ENCODE peak calls at places on chromosomes 6 and 20, in six cellular contexts. P, D, G, C, H and N are unnamed samples.

GRCh38 chr6:34425132-34425497 is 754 bp downstream of the RPS10 start:
- DNase-seq in P (no peak), D (no peak), G (no peak), C (no peak), H (no peak), N (no peak)

GRCh38 chr20:49356676-49357075 is 78.8 kb upstream of the ZNFX1 start:
- DNase-seq in P (no peak), D (no peak), G (no peak), C (no peak), H (no peak), N (no peak)

GRCh38 chr6:12324741-12325140 is 34.6 kb downstream of the EDN1 start:
- DNase-seq in P (peak), D (no peak), G (no peak), C (no peak), H (peak), N (no peak)

GRCh38 chr6:35096129-35096852 is 44.8 kb downstream of the TCP11 start:
- DNase-seq in P (no peak), D (no peak), G (no peak), C (no peak), H (peak), N (peak)

GRCh38 chr20:19668406-19668805 is 89.7 kb upstream of the RIN2 start:
- DNase-seq in P (no peak), D (no peak), G (no peak), C (no peak), H (no peak), N (no peak)

GRCh38 chr20:50689864-50690263 is 1.5 kb downstream of the RIPOR3 start:
- DNase-seq in P (no peak), D (no peak), G (no peak), C (no peak), H (no peak), N (no peak)

GRCh38 chr6:108452725-108453195 is 108.0 kb upstream of the FOXO3 start:
- DNase-seq in P (no peak), D (no peak), G (peak), C (no peak), H (peak), N (no peak)

GRCh38 chr6:2790588-2790987 is 25.4 kb downstream of the WRNIP1 start:
- DNase-seq in P (peak), D (no peak), G (no peak), C (no peak), H (peak), N (no peak)

GRCh38 chr6:98547634-98548033 is 286.7 kb upstream of the POU3F2 start:
- DNase-seq in P (no peak), D (no peak), G (no peak), C (no peak), H (peak), N (no peak)

GRCh38 chr6:1703091-1703855 is 93.6 kb downstream of the FOXC1 start:
- DNase-seq in P (no peak), D (no peak), G (no peak), C (no peak), H (no peak), N (no peak)

GRCh38 chr6:29758761-29759160 is 35.5 kb downstream of the HLA-F start:
- DNase-seq in P (no peak), D (no peak), G (no peak), C (peak), H (no peak), N (no peak)

GRCh38 chr20:44411757-44412401 is 56.4 kb downstream of the HNF4A start:
- DNase-seq in P (no peak), D (no peak), G (no peak), C (no peak), H (no peak), N (no peak)

GRCh38 chr6:168088161-168089106 is 9.4 kb upstream of the FRMD1 start:
- DNase-seq in P (no peak), D (no peak), G (peak), C (no peak), H (peak), N (no peak)

GRCh38 chr6:5671162-5671561 is 335.6 kb downstream of the NRN1 start:
- DNase-seq in P (no peak), D (peak), G (peak), C (no peak), H (no peak), N (no peak)

GRCh38 chr20:37627060-37627766 is 66.6 kb upstream of the CTNNBL1 start:
- DNase-seq in P (no peak), D (no peak), G (peak), C (no peak), H (peak), N (peak)

GRCh38 chr20:35120012-35120701 is 27.0 kb downstream of the EDEM2 start:
- DNase-seq in P (peak), D (peak), G (no peak), C (no peak), H (peak), N (no peak)

GRCh38 chr6:103672169-103672568 is 1187.5 kb downstream of the HACE1 start:
- DNase-seq in P (no peak), D (no peak), G (no peak), C (no peak), H (peak), N (no peak)

GRCh38 chr6:37938909-37939308 is 119.4 kb downstream of the ZFAND3 start:
- DNase-seq in P (no peak), D (no peak), G (no peak), C (no peak), H (peak), N (no peak)

GRCh38 chr6:93584280-93584679 is 164.9 kb upstream of the EPHA7 start:
- DNase-seq in P (no peak), D (no peak), G (no peak), C (no peak), H (no peak), N (no peak)

GRCh38 chr6:28720357-28721231 is 194.9 kb downstream of the GPX5 start:
- DNase-seq in P (no peak), D (no peak), G (no peak), C (no peak), H (no peak), N (no peak)

GRCh38 chr6:121499666-121500065 is 64.2 kb downstream of the GJA1 start:
- DNase-seq in P (no peak), D (no peak), G (no peak), C (no peak), H (no peak), N (no peak)

GRCh38 chr6:25248100-25248499 is 31.1 kb upstream of the CARMIL1 start:
- DNase-seq in P (no peak), D (no peak), G (no peak), C (no peak), H (peak), N (no peak)

GRCh38 chr20:6802227-6802626 is 34.7 kb downstream of the BMP2 start:
- DNase-seq in P (no peak), D (no peak), G (no peak), C (no peak), H (no peak), N (no peak)

GRCh38 chr20:90651-91050 is 3.2 kb downstream of the DEFB125 start:
- DNase-seq in P (no peak), D (no peak), G (no peak), C (no peak), H (no peak), N (no peak)

GRCh38 chr6:20661721-20662120 is 127.5 kb downstream of the CDKAL1 start:
- DNase-seq in P (no peak), D (no peak), G (no peak), C (no peak), H (peak), N (peak)

GRCh38 chr6:80411486-80411885 is 305.0 kb downstream of the BCKDHB start:
- DNase-seq in P (no peak), D (no peak), G (no peak), C (no peak), H (no peak), N (no peak)

GRCh38 chr6:69696273-69696672 is 100.5 kb downstream of the LMBRD1 start:
- DNase-seq in P (no peak), D (no peak), G (no peak), C (no peak), H (peak), N (no peak)

GRCh38 chr6:6560909-6561308 is 27.6 kb upstream of the LY86 start:
- DNase-seq in P (no peak), D (no peak), G (no peak), C (no peak), H (no peak), N (no peak)

GRCh38 chr20:33445881-33446615 is 2.5 kb upstream of the SNTA1 start:
- DNase-seq in P (no peak), D (no peak), G (no peak), C (no peak), H (no peak), N (no peak)

GRCh38 chr6:43402819-43403218 is 24.5 kb upstream of the ABCC10 start:
- DNase-seq in P (no peak), D (no peak), G (no peak), C (no peak), H (no peak), N (no peak)

GRCh38 chr6:11241793-11242201 is 9.3 kb upstream of the NEDD9 start:
- DNase-seq in P (no peak), D (peak), G (peak), C (peak), H (peak), N (no peak)

GRCh38 chr20:35907017-35907685 is 47.2 kb downstream of the SCAND1 start:
- DNase-seq in P (no peak), D (no peak), G (peak), C (no peak), H (peak), N (no peak)

GRCh38 chr20:62628691-62629090 is 13.6 kb upstream of the SLCO4A1 start:
- DNase-seq in P (peak), D (no peak), G (no peak), C (no peak), H (no peak), N (no peak)

GRCh38 chr6:170221052-170221752 is 69.7 kb downstream of the DLL1 start:
- DNase-seq in P (peak), D (no peak), G (no peak), C (no peak), H (no peak), N (no peak)

GRCh38 chr20:18738055-18738454 is 75.5 kb upstream of the SCP2D1 start:
- DNase-seq in P (no peak), D (no peak), G (no peak), C (no peak), H (no peak), N (no peak)

GRCh38 chr20:46065006-46065405 is 24.8 kb downstream of the NCOA5 start:
- DNase-seq in P (no peak), D (no peak), G (no peak), C (peak), H (no peak), N (no peak)

GRCh38 chr6:39092124-39092523 is 22.9 kb downstream of the SAYSD1 start:
- DNase-seq in P (no peak), D (no peak), G (no peak), C (no peak), H (no peak), N (no peak)

GRCh38 chr6:357791-358341 is 33.7 kb upstream of the IRF4 start:
- DNase-seq in P (no peak), D (no peak), G (no peak), C (no peak), H (no peak), N (no peak)

GRCh38 chr6:11113038-11113437 is 1.5 kb upstream of the ERVFRD-1 start:
- DNase-seq in P (no peak), D (no peak), G (no peak), C (no peak), H (no peak), N (no peak)